ENCODE peak calls at places on chromosomes 2 and 18, in eight cellular contexts. One of them, this sample, is unnamed.
A peak's percentile ranks its signal among the peaks of the same experiment; 100 is the strongest.

GRCh38 chr18:76075777-76076176 is 419.3 kb downstream of the ZNF516 start:
- DNase-seq in gastrocnemius medialis: no peak
- DNase-seq in uterus: no peak
- DNase-seq in heart right ventricle: no peak
- DNase-seq in heart left ventricle: no peak
- DNase-seq in IMR-90: no peak
- DNase-seq in cardiac muscle cell: no peak
- DNase-seq in A673: no peak
- DNase-seq in this sample: no peak

GRCh38 chr18:36745219-36745975 is 83.4 kb downstream of the TPGS2 start:
- DNase-seq in gastrocnemius medialis: no peak
- DNase-seq in uterus: no peak
- DNase-seq in heart right ventricle: no peak
- DNase-seq in heart left ventricle: no peak
- DNase-seq in IMR-90: no peak
- DNase-seq in cardiac muscle cell: no peak
- DNase-seq in A673: no peak
- DNase-seq in this sample: no peak

GRCh38 chr2:79669714-79670113 is 156.9 kb downstream of the CTNNA2 start:
- DNase-seq in gastrocnemius medialis: no peak
- DNase-seq in uterus: no peak
- DNase-seq in heart right ventricle: no peak
- DNase-seq in heart left ventricle: no peak
- DNase-seq in IMR-90: no peak
- DNase-seq in cardiac muscle cell: no peak
- DNase-seq in A673: no peak
- DNase-seq in this sample: no peak

GRCh38 chr2:234029150-234029733 is 21.3 kb upstream of the SPP2 start:
- DNase-seq in gastrocnemius medialis: no peak
- DNase-seq in uterus: no peak
- DNase-seq in heart right ventricle: no peak
- DNase-seq in heart left ventricle: no peak
- DNase-seq in IMR-90: peak; percentile 13
- DNase-seq in cardiac muscle cell: no peak
- DNase-seq in A673: no peak
- DNase-seq in this sample: no peak

GRCh38 chr2:241844066-241844728 is 14.5 kb downstream of the PDCD1 start:
- DNase-seq in gastrocnemius medialis: peak; percentile 59
- DNase-seq in uterus: peak; percentile 62
- DNase-seq in heart right ventricle: peak; percentile 84
- DNase-seq in heart left ventricle: peak; percentile 88
- DNase-seq in IMR-90: peak; percentile 22
- DNase-seq in cardiac muscle cell: peak; percentile 72
- DNase-seq in A673: peak; percentile 75
- DNase-seq in this sample: peak; percentile 63

GRCh38 chr2:128236491-128237035 is 82.1 kb downstream of the HS6ST1 start:
- DNase-seq in gastrocnemius medialis: no peak
- DNase-seq in uterus: no peak
- DNase-seq in heart right ventricle: no peak
- DNase-seq in heart left ventricle: no peak
- DNase-seq in IMR-90: peak; percentile 94
- DNase-seq in cardiac muscle cell: no peak
- DNase-seq in A673: no peak
- DNase-seq in this sample: no peak

GRCh38 chr18:67483237-67483636 is 33.3 kb downstream of the DSEL start:
- DNase-seq in gastrocnemius medialis: no peak
- DNase-seq in uterus: no peak
- DNase-seq in heart right ventricle: no peak
- DNase-seq in heart left ventricle: no peak
- DNase-seq in IMR-90: no peak
- DNase-seq in cardiac muscle cell: no peak
- DNase-seq in A673: peak; percentile 84
- DNase-seq in this sample: no peak

GRCh38 chr2:201116959-201117734 is 1.2 kb downstream of the CFLAR start:
- DNase-seq in gastrocnemius medialis: peak; percentile 79
- DNase-seq in uterus: peak; percentile 80
- DNase-seq in heart right ventricle: no peak
- DNase-seq in heart left ventricle: peak; percentile 71
- DNase-seq in IMR-90: peak; percentile 86
- DNase-seq in cardiac muscle cell: no peak
- DNase-seq in A673: peak; percentile 87
- DNase-seq in this sample: peak; percentile 67

GRCh38 chr2:62760555-62760954 is 55.0 kb downstream of the EHBP1 start:
- DNase-seq in gastrocnemius medialis: no peak
- DNase-seq in uterus: no peak
- DNase-seq in heart right ventricle: no peak
- DNase-seq in heart left ventricle: no peak
- DNase-seq in IMR-90: peak; percentile 78
- DNase-seq in cardiac muscle cell: no peak
- DNase-seq in A673: no peak
- DNase-seq in this sample: no peak

GRCh38 chr2:42368817-42369550 is 8.0 kb upstream of the COX7A2L start:
- DNase-seq in gastrocnemius medialis: no peak
- DNase-seq in uterus: peak; percentile 21
- DNase-seq in heart right ventricle: peak; percentile 32
- DNase-seq in heart left ventricle: peak; percentile 31
- DNase-seq in IMR-90: no peak
- DNase-seq in cardiac muscle cell: no peak
- DNase-seq in A673: no peak
- DNase-seq in this sample: peak; percentile 91

GRCh38 chr2:228938629-228939028 is 332.5 kb downstream of the PID1 start:
- DNase-seq in gastrocnemius medialis: no peak
- DNase-seq in uterus: no peak
- DNase-seq in heart right ventricle: no peak
- DNase-seq in heart left ventricle: no peak
- DNase-seq in IMR-90: no peak
- DNase-seq in cardiac muscle cell: no peak
- DNase-seq in A673: peak; percentile 13
- DNase-seq in this sample: no peak

GRCh38 chr2:196131949-196132925 is 39.1 kb downstream of the STK17B start:
- DNase-seq in gastrocnemius medialis: no peak
- DNase-seq in uterus: no peak
- DNase-seq in heart right ventricle: no peak
- DNase-seq in heart left ventricle: no peak
- DNase-seq in IMR-90: peak; percentile 25
- DNase-seq in cardiac muscle cell: no peak
- DNase-seq in A673: peak; percentile 31
- DNase-seq in this sample: no peak

GRCh38 chr18:7272268-7273049 is 41.6 kb downstream of the LRRC30 start:
- DNase-seq in gastrocnemius medialis: peak; percentile 56
- DNase-seq in uterus: peak; percentile 65
- DNase-seq in heart right ventricle: peak; percentile 66
- DNase-seq in heart left ventricle: peak; percentile 72
- DNase-seq in IMR-90: peak; percentile 61
- DNase-seq in cardiac muscle cell: peak; percentile 86
- DNase-seq in A673: peak; percentile 24
- DNase-seq in this sample: peak; percentile 64

GRCh38 chr2:150788741-150789140 is 301.3 kb upstream of the RND3 start:
- DNase-seq in gastrocnemius medialis: no peak
- DNase-seq in uterus: no peak
- DNase-seq in heart right ventricle: no peak
- DNase-seq in heart left ventricle: no peak
- DNase-seq in IMR-90: peak; percentile 43
- DNase-seq in cardiac muscle cell: no peak
- DNase-seq in A673: no peak
- DNase-seq in this sample: no peak

GRCh38 chr2:8857709-8858108 is 20.3 kb upstream of the KIDINS220 start:
- DNase-seq in gastrocnemius medialis: no peak
- DNase-seq in uterus: no peak
- DNase-seq in heart right ventricle: no peak
- DNase-seq in heart left ventricle: peak; percentile 31
- DNase-seq in IMR-90: no peak
- DNase-seq in cardiac muscle cell: no peak
- DNase-seq in A673: peak; percentile 64
- DNase-seq in this sample: no peak

GRCh38 chr18:48949051-48949605 is 1.6 kb downstream of the SMAD7 start:
- DNase-seq in gastrocnemius medialis: no peak
- DNase-seq in uterus: no peak
- DNase-seq in heart right ventricle: peak; percentile 59
- DNase-seq in heart left ventricle: peak; percentile 69
- DNase-seq in IMR-90: no peak
- DNase-seq in cardiac muscle cell: no peak
- DNase-seq in A673: peak; percentile 57
- DNase-seq in this sample: no peak

GRCh38 chr18:11040823-11041712 is 108.3 kb downstream of the PIEZO2 start:
- DNase-seq in gastrocnemius medialis: no peak
- DNase-seq in uterus: peak; percentile 20
- DNase-seq in heart right ventricle: no peak
- DNase-seq in heart left ventricle: peak; percentile 36
- DNase-seq in IMR-90: peak; percentile 69
- DNase-seq in cardiac muscle cell: peak; percentile 69
- DNase-seq in A673: peak; percentile 56
- DNase-seq in this sample: peak; percentile 25

GRCh38 chr18:59951591-59951990 is 51.8 kb downstream of the PMAIP1 start:
- DNase-seq in gastrocnemius medialis: no peak
- DNase-seq in uterus: no peak
- DNase-seq in heart right ventricle: no peak
- DNase-seq in heart left ventricle: no peak
- DNase-seq in IMR-90: no peak
- DNase-seq in cardiac muscle cell: no peak
- DNase-seq in A673: no peak
- DNase-seq in this sample: no peak

GRCh38 chr18:22504665-22505064 is 87.0 kb upstream of the CTAGE1 start:
- DNase-seq in gastrocnemius medialis: no peak
- DNase-seq in uterus: no peak
- DNase-seq in heart right ventricle: no peak
- DNase-seq in heart left ventricle: no peak
- DNase-seq in IMR-90: peak; percentile 68
- DNase-seq in cardiac muscle cell: no peak
- DNase-seq in A673: no peak
- DNase-seq in this sample: no peak

GRCh38 chr2:37268111-37268510 is 36.7 kb downstream of the NDUFAF7 start:
- DNase-seq in gastrocnemius medialis: no peak
- DNase-seq in uterus: no peak
- DNase-seq in heart right ventricle: no peak
- DNase-seq in heart left ventricle: no peak
- DNase-seq in IMR-90: no peak
- DNase-seq in cardiac muscle cell: no peak
- DNase-seq in A673: no peak
- DNase-seq in this sample: no peak

GRCh38 chr2:101187131-101187530 is 35.9 kb upstream of the TBC1D8 start:
- DNase-seq in gastrocnemius medialis: no peak
- DNase-seq in uterus: no peak
- DNase-seq in heart right ventricle: no peak
- DNase-seq in heart left ventricle: no peak
- DNase-seq in IMR-90: no peak
- DNase-seq in cardiac muscle cell: no peak
- DNase-seq in A673: no peak
- DNase-seq in this sample: no peak

GRCh38 chr2:52391576-52391975 is 1359.6 kb upstream of the NRXN1 start:
- DNase-seq in gastrocnemius medialis: no peak
- DNase-seq in uterus: no peak
- DNase-seq in heart right ventricle: no peak
- DNase-seq in heart left ventricle: no peak
- DNase-seq in IMR-90: peak; percentile 24
- DNase-seq in cardiac muscle cell: no peak
- DNase-seq in A673: no peak
- DNase-seq in this sample: no peak

GRCh38 chr2:182894174-182894573 is 27.7 kb upstream of the FRZB start:
- DNase-seq in gastrocnemius medialis: no peak
- DNase-seq in uterus: no peak
- DNase-seq in heart right ventricle: no peak
- DNase-seq in heart left ventricle: no peak
- DNase-seq in IMR-90: peak; percentile 40
- DNase-seq in cardiac muscle cell: no peak
- DNase-seq in A673: no peak
- DNase-seq in this sample: no peak
- TF ChIP-seq CTCF in gastrocnemius medialis: no peak
- TF ChIP-seq CTCF in uterus: no peak
- TF ChIP-seq CTCF in heart right ventricle: no peak
- TF ChIP-seq CTCF in heart left ventricle: no peak
- TF ChIP-seq CTCF in IMR-90: no peak
- TF ChIP-seq CTCF in cardiac muscle cell: no peak
- TF ChIP-seq CTCF in A673: no peak
- TF ChIP-seq CTCF in this sample: no peak

DNA sequence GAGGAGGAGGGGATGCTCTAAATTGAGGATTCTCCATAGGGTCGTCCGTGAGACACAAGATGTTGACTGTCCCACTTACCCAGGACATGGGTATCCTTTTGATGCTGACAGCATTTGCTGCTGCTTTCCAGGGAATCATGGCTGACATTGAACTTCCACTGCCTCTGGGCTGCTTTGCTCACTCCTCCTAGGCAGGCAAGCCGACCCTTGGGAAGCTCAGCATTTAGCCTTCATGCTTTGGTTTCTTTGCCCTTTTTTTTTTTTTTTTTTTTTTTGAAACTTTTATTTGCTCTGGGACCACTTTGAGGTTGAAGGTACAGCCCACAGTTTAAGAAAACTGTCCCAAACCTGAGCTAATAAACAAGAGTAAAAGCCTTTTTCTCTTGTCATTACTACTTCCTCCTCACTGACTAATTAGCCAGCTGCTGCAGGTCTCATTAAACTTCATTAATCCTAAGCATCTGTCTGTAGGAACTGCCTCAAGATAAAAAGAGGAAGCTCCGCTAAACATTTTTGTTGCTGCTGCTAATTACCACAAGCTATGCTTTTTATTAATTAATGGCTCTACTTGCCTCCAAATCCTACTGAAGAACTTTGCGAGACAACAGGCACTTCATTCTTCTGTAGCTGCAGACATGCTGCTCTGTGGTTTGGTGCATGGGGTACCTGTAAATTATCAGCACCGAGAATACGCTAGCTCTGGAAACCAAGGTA is 125.4 kb downstream of the SPTBN1 start:
- DNase-seq in gastrocnemius medialis: no peak
- DNase-seq in uterus: no peak
- DNase-seq in heart right ventricle: no peak
- DNase-seq in heart left ventricle: no peak
- DNase-seq in IMR-90: no peak
- DNase-seq in cardiac muscle cell: no peak
- DNase-seq in A673: no peak
- DNase-seq in this sample: no peak
- H3K4me1 ChIP-seq in gastrocnemius medialis: peaks cover 85% of the 10 kb centered on the region
- H3K4me1 ChIP-seq in uterus: peaks cover 20% of the 10 kb centered on the region
- H3K4me1 ChIP-seq in heart right ventricle: peaks cover 100% of the 10 kb centered on the region
- H3K4me1 ChIP-seq in heart left ventricle: peaks cover 26% of the 10 kb centered on the region
- H3K4me1 ChIP-seq in IMR-90: peaks cover 9% of the 10 kb centered on the region
- H3K4me1 ChIP-seq in cardiac muscle cell: peaks cover 6% of the 10 kb centered on the region
- H3K4me1 ChIP-seq in A673: peaks cover 78% of the 10 kb centered on the region
- H3K4me1 ChIP-seq in this sample: peaks cover 4% of the 10 kb centered on the region

DNA sequence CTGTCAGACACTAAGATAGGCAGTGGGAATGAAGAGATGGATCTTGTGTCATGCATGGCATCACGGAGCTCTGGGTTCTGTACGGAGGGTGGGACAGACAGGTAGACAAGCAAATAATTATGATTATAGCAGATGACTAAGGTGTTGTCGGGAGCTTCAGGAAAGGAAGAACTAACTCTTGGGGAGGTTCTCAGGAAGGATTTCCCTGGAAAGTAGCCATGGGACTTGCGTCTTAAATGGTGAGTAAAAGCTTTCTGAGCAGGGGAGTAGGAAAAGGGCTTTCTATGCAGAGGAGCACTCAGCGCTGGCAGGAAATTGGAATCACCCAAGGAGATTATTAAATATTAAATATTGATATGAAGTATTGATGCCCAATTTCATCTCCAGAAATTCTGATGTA is 35.5 kb downstream of the ATOH8 start:
- DNase-seq in gastrocnemius medialis: no peak
- DNase-seq in uterus: no peak
- DNase-seq in heart right ventricle: no peak
- DNase-seq in heart left ventricle: no peak
- DNase-seq in IMR-90: no peak
- DNase-seq in cardiac muscle cell: no peak
- DNase-seq in A673: no peak
- DNase-seq in this sample: no peak
- H3K27me3 ChIP-seq in gastrocnemius medialis: no peaks in the 10 kb centered on the region
- H3K27me3 ChIP-seq in uterus: no peaks in the 10 kb centered on the region
- H3K27me3 ChIP-seq in heart right ventricle: no peaks in the 10 kb centered on the region
- H3K27me3 ChIP-seq in heart left ventricle: no peaks in the 10 kb centered on the region
- H3K27me3 ChIP-seq in IMR-90: no peaks in the 10 kb centered on the region
- H3K27me3 ChIP-seq in cardiac muscle cell: no peaks in the 10 kb centered on the region
- H3K27me3 ChIP-seq in A673: no peaks in the 10 kb centered on the region
- H3K27me3 ChIP-seq in this sample: no peaks in the 10 kb centered on the region

GRCh38 chr2:135473567-135473966 is 57.5 kb downstream of the ZRANB3 start:
- DNase-seq in gastrocnemius medialis: peak; percentile 24
- DNase-seq in uterus: no peak
- DNase-seq in heart right ventricle: no peak
- DNase-seq in heart left ventricle: no peak
- DNase-seq in IMR-90: peak; percentile 8
- DNase-seq in cardiac muscle cell: peak; percentile 49
- DNase-seq in A673: peak; percentile 46
- DNase-seq in this sample: no peak
- TF ChIP-seq CTCF in gastrocnemius medialis: peak; percentile 63
- TF ChIP-seq CTCF in uterus: no peak
- TF ChIP-seq CTCF in heart right ventricle: no peak
- TF ChIP-seq CTCF in heart left ventricle: peak; percentile 51
- TF ChIP-seq CTCF in IMR-90: peak; percentile 49
- TF ChIP-seq CTCF in cardiac muscle cell: peak; percentile 50
- TF ChIP-seq CTCF in A673: peak; percentile 54
- TF ChIP-seq CTCF in this sample: no peak

This sample was measured in prostate gland.